ENCODE peak calls at places on chromosomes 4 and X, in four cellular contexts. T is GM12878, I is HCT116, Z is K562. O is an unnamed sample.

GRCh38 chr4:145609494-145610427 is 9.4 kb upstream of the MMAA start:
- DNase-seq in T (peak), I (peak), Z (peak), O (peak)

GRCh38 chrX:72100824-72101351 is 30.8 kb downstream of the RTL5 start:
- DNase-seq in T (peak), I (no peak), Z (no peak), O (no peak)

GRCh38 chrX:1424452-1424851 is 28.3 kb downstream of the ASMTL start:
- DNase-seq in T (no peak), I (no peak), Z (no peak), O (no peak)

GRCh38 chr4:7156273-7157139 is 35.8 kb upstream of the SORCS2 start:
- DNase-seq in T (no peak), I (no peak), Z (peak), O (peak)

GRCh38 chr4:2079006-2079405 is 19.9 kb downstream of the NAT8L start:
- DNase-seq in T (no peak), I (no peak), Z (no peak), O (no peak)

GRCh38 chr4:56040842-56041241 is 92.1 kb downstream of the CEP135 start:
- DNase-seq in T (no peak), I (no peak), Z (no peak), O (no peak)

GRCh38 chr4:15194520-15194919 is 192.2 kb downstream of the CPEB2 start:
- DNase-seq in T (no peak), I (no peak), Z (no peak), O (no peak)

GRCh38 chr4:128322311-128322710 is 34.7 kb upstream of the PGRMC2 start:
- DNase-seq in T (no peak), I (no peak), Z (no peak), O (no peak)

GRCh38 chrX:120450163-120450562 is 18.9 kb downstream of the LAMP2 start:
- DNase-seq in T (no peak), I (no peak), Z (no peak), O (no peak)

GRCh38 chr4:1154523-1155182 is 17.7 kb downstream of the SPON2 start:
- DNase-seq in T (no peak), I (no peak), Z (no peak), O (no peak)

GRCh38 chr4:4914965-4915845 is 55.7 kb downstream of the MSX1 start:
- DNase-seq in T (no peak), I (no peak), Z (no peak), O (no peak)
- TF ChIP-seq JUND in T (no peak), I (no peak), Z (no peak), O (no peak)

GRCh38 chrX:9414416-9414815 is 50.4 kb upstream of the TBL1X start:
- DNase-seq in T (no peak), I (no peak), Z (no peak), O (no peak)

GRCh38 chrX:9420513-9420912 is 44.3 kb upstream of the TBL1X start:
- DNase-seq in T (no peak), I (no peak), Z (no peak), O (no peak)

GRCh38 chrX:9416562-9417319 is 48.1 kb upstream of the TBL1X start:
- DNase-seq in T (no peak), I (no peak), Z (no peak), O (no peak)
- TF ChIP-seq JUND in T (no peak), I (no peak), Z (no peak), O (no peak)

DNA sequence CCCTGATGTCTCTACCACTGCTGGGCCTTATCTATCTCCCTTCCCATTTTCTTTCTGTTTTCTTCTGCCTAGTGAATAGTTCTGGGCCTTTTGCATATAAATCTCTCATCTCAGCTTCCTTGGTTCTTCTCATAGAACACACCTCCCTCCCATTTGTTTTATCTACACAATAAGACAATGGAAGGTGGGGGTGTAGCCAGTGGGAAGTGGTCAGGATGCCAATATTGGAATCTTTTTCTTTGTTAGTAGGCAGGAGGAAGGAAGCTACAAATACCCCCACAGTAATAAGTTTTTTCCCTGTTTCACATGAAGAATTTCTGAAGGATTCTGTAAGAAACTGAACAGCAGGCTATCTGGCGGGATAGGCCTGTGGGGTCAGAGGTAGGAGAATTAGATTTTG is 30.9 kb upstream of the RHOH start:
- DNase-seq in T (no peak), I (no peak), Z (no peak), O (no peak)
- TF ChIP-seq JUND in T (no peak), I (no peak), Z (no peak), O (no peak)

GRCh38 chrX:22116585-22117546 is 84.7 kb downstream of the PHEX start:
- DNase-seq in T (no peak), I (no peak), Z (no peak), O (no peak)

GRCh38 chrX:22124098-22124497 is 92.0 kb downstream of the PHEX start:
- DNase-seq in T (no peak), I (no peak), Z (no peak), O (no peak)

GRCh38 chrX:22122510-22122909 is 90.4 kb downstream of the PHEX start:
- DNase-seq in T (no peak), I (no peak), Z (no peak), O (peak)

GRCh38 chrX:22121161-22121560 is 89.0 kb downstream of the PHEX start:
- DNase-seq in T (no peak), I (no peak), Z (no peak), O (no peak)

DNA sequence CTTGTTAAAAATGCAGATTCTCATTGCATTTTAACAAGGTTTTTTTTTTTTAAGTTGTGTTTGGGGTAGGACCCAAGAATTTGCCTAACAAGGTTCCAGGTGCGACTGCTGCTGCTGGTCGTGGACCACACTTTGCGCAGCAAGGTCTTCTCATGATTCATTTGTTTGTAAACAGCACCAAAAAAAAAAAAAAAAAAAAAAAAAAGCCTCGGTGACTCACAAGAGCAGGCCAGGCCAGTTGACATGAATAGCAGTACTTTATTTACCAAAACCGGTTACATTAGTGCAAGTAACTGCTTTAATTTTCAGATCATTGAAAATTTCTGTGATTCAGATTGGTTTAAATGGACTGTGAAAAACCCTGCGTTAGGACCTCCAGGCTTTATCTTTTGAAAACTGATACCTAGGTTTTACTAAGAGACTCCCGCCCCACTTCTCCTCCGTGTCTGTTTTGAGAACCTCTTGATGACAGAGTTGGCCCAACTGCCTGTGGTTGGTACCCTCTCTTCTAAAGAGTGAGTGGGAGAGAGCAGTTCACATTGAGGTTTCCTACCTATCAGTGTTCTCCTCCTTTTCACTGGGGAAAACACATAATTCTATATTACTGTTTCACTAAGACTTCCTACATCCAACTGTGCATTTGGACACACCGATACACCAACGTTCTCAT is 86.2 kb downstream of the PHEX start:
- DNase-seq in T (no peak), I (no peak), Z (no peak), O (no peak)
- TF ChIP-seq JUND in T (no peak), I (no peak), Z (no peak), O (no peak)

DNA sequence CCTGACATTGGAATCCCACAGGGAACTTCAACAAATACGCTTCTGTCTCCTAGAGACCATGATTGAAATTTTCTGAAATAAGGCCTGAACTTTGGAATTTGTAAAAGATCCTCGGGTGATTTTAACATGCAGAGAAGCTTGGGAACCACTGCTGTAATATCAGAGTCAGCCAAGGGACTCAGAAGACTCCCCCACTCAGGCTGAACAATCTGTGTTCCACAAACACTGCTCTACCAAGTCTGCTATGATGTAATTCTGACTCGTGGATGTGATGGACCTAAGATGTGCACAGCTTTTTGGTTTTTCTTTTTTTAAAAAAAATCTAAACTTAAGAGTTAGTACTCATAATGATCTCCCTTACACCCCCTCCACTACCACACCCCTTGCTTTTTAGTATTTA is 26.0 kb downstream of the LRP2BP start:
- DNase-seq in T (no peak), I (no peak), Z (no peak), O (no peak)
- TF ChIP-seq JUND in T (no peak), I (no peak), Z (no peak), O (no peak)

GRCh38 chr4:140044314-140044991 is 109.5 kb downstream of the MAML3 start:
- DNase-seq in T (no peak), I (no peak), Z (no peak), O (no peak)
- TF ChIP-seq JUND in T (no peak), I (no peak), Z (no peak), O (no peak)

GRCh38 chrX:141469469-141469868 is 115.1 kb downstream of the SPANXA1 start:
- DNase-seq in T (no peak), I (no peak), Z (no peak), O (peak)
- TF ChIP-seq JUND in T (no peak), I (no peak), Z (no peak), O (no peak)

GRCh38 chr4:120202222-120202621 is 135.6 kb upstream of the MAD2L1 start:
- DNase-seq in T (no peak), I (no peak), Z (no peak), O (no peak)

GRCh38 chr4:120211408-120212015 is 144.9 kb upstream of the MAD2L1 start:
- DNase-seq in T (no peak), I (no peak), Z (no peak), O (no peak)

GRCh38 chr4:120209706-120210105 is 143.1 kb upstream of the MAD2L1 start:
- DNase-seq in T (no peak), I (no peak), Z (no peak), O (no peak)

DNA sequence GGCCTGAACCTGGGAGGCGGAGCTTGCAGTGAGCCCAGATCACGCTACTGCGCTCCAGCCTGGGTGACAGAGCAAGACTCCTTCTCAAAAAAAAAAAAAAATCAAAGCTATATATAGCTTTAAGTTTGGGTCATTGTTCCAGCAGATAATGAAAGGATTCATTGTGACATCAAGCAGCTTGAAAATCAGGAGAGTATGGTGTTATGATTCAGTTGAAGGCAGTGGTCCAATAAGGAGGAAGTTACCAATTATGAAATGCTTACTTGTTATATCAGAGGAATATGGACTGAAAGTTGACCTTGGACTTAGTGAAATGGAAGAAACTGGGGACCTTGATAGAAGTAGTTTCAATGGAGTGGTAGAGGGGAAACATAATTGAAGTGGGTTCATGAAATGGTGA is 140.4 kb upstream of the MAD2L1 start:
- DNase-seq in T (no peak), I (no peak), Z (no peak), O (no peak)
- TF ChIP-seq JUND in T (no peak), I (no peak), Z (no peak), O (no peak)

DNA sequence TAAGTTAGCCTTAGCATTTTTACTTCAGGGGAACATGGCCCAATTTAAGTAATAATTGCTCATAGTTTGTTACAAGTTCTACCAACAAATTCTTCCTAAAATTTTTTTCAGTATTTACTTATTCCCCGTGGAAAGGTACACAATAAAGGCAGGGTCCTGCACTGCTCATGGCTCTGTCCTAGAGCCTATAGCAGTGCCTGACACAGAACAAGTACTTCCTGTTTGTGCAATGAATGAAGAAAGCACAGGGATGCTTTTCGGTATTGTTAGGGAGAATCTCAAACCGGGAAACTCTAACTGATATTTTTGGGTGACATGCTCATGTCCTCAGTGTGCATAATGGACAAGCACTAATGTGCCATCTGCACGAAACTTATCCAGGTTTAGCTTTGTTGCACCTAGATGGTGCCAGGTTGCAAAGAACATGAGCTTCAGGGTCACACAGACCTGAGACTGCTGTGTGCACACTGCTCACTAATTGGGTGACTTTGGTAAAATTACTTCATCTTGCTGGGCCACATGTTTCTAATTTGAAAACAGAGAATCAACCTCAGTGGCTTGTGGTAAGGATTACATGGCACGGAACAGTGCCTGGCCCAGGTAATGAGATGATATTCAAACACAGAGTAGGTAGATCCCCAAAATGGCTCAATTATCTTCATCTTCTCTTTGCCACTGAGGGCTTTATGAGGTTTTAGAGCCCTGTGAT is 175.8 kb upstream of the NPY2R start:
- DNase-seq in T (peak), I (no peak), Z (no peak), O (no peak)
- TF ChIP-seq JUND in T (peak), I (no peak), Z (no peak), O (no peak)

O was measured in T47D.